ENCODE peak calls at places on chromosomes 3 and 15, in five cellular contexts. T, S, P, B and O are unnamed samples.

GRCh38 chr15:45891766-45892165 is 256.9 kb downstream of the SQOR start:
- DNase-seq in T (no peak), S (peak), P (no peak), B (no peak), O (peak)

GRCh38 chr3:108218811-108219210 is 3.4 kb downstream of the IFT57 start:
- DNase-seq in T (no peak), S (peak), P (no peak), B (no peak), O (peak)

GRCh38 chr15:100515758-100516157 is 13.0 kb downstream of the CERS3 start:
- DNase-seq in T (no peak), S (no peak), P (no peak), B (no peak), O (peak)

GRCh38 chr3:10263549-10264363 is 15.5 kb downstream of the TATDN2 start:
- DNase-seq in T (no peak), S (peak), P (no peak), B (peak), O (peak)

GRCh38 chr15:27768731-27769510 is 330.2 kb downstream of the OCA2 start:
- DNase-seq in T (no peak), S (no peak), P (no peak), B (no peak), O (no peak)

GRCh38 chr3:110773413-110773954 is 298.1 kb upstream of the NECTIN3 start:
- DNase-seq in T (no peak), S (peak), P (no peak), B (no peak), O (peak)

GRCh38 chr3:119731545-119732343 is 28.9 kb downstream of the CFAP91 start:
- DNase-seq in T (no peak), S (peak), P (no peak), B (no peak), O (peak)

GRCh38 chr3:43296565-43296964 is 10.2 kb downstream of the SNRK start:
- DNase-seq in T (no peak), S (peak), P (peak), B (peak), O (peak)

GRCh38 chr3:97863025-97863424 is 41.2 kb downstream of the CRYBG3 start:
- DNase-seq in T (no peak), S (peak), P (no peak), B (no peak), O (no peak)